ENCODE peak calls at places on chromosomes 5 and 9, in six cellular contexts. One of them, this sample, is unnamed.

GRCh38 chr5:125232779-125233230 is 486.4 kb upstream of the ZNF608 start:
- DNase-seq in caudate nucleus: no peak
- DNase-seq in ACHN: no peak
- DNase-seq in pancreas: no peak
- DNase-seq in EL: peak
- DNase-seq in M059J: peak
- DNase-seq in this sample: peak

GRCh38 chr5:59542841-59543825 is 350.4 kb downstream of the PDE4D start:
- DNase-seq in M059J: peak
- DNase-seq in pancreas: peak
- DNase-seq in EL: no peak
- DNase-seq in caudate nucleus: no peak
- DNase-seq in ACHN: peak
- DNase-seq in this sample: no peak

GRCh38 chr9:129435272-129435671 is 185.6 kb downstream of the C9orf50 start:
- DNase-seq in M059J: no peak
- DNase-seq in caudate nucleus: no peak
- DNase-seq in ACHN: no peak
- DNase-seq in pancreas: no peak
- DNase-seq in EL: no peak
- DNase-seq in this sample: no peak

GRCh38 chr9:122197334-122197872 is 31.4 kb downstream of the LHX6 start:
- DNase-seq in EL: no peak
- DNase-seq in pancreas: no peak
- DNase-seq in caudate nucleus: no peak
- DNase-seq in M059J: no peak
- DNase-seq in ACHN: peak
- DNase-seq in this sample: no peak

GRCh38 chr9:109010676-109011655 is 2.3 kb downstream of the CTNNAL1 start:
- DNase-seq in M059J: peak
- DNase-seq in caudate nucleus: no peak
- DNase-seq in ACHN: peak
- DNase-seq in EL: peak
- DNase-seq in pancreas: no peak
- DNase-seq in this sample: peak

GRCh38 chr9:98873535-98874432 is 66.3 kb downstream of the GALNT12 start:
- DNase-seq in caudate nucleus: no peak
- DNase-seq in pancreas: peak
- DNase-seq in ACHN: peak
- DNase-seq in M059J: peak
- DNase-seq in EL: peak
- DNase-seq in this sample: peak

GRCh38 chr5:119378075-119378699 is 22.4 kb downstream of the TNFAIP8 start:
- DNase-seq in pancreas: no peak
- DNase-seq in caudate nucleus: no peak
- DNase-seq in M059J: no peak
- DNase-seq in EL: no peak
- DNase-seq in ACHN: no peak
- DNase-seq in this sample: no peak

GRCh38 chr5:159171274-159171673 is 38.1 kb downstream of the RNF145 start:
- DNase-seq in ACHN: no peak
- DNase-seq in pancreas: no peak
- DNase-seq in M059J: no peak
- DNase-seq in caudate nucleus: no peak
- DNase-seq in EL: no peak
- DNase-seq in this sample: no peak

This sample was measured in lower leg skin.